ENCODE peak calls at places on chromosomes 2 and 18, in six cellular contexts. M is nephron progenitor cell; H is AG10803; D is ovary; Z is activated CD8-positive, alpha-beta T cell treated with anti-CD3 and anti-CD28 coated beads for 36 hours; J is pancreas. Q is an unnamed sample.

GRCh38 chr18:46705521-46705920 is 48.5 kb upstream of the LOXHD1 start:
- DNase-seq in H (no peak), D (no peak), J (no peak), M (peak), Z (no peak), Q (no peak)

GRCh38 chr18:60347526-60348045 is 25.0 kb downstream of the MC4R start:
- DNase-seq in M (no peak), D (no peak), Z (no peak), H (no peak), J (no peak), Q (no peak)

GRCh38 chr2:239693330-239693729 is 292.5 kb upstream of the HDAC4 start:
- DNase-seq in H (no peak), J (no peak), D (no peak), M (no peak), Z (no peak), Q (peak)

GRCh38 chr18:32195881-32196815 is 6.3 kb downstream of the MEP1B start:
- DNase-seq in D (no peak), J (no peak), H (no peak), Z (no peak), M (no peak), Q (no peak)

GRCh38 chr2:160033732-160034392 is 28.6 kb downstream of the PLA2R1 start:
- DNase-seq in J (no peak), Z (no peak), H (peak), D (no peak), M (no peak), Q (no peak)

GRCh38 chr2:112194480-112194879 is 56.3 kb downstream of the FBLN7 start:
- DNase-seq in D (no peak), Z (no peak), H (no peak), J (no peak), M (no peak), Q (no peak)

GRCh38 chr2:196233033-196233807 is 61.8 kb upstream of the STK17B start:
- DNase-seq in Z (no peak), J (peak), H (peak), M (no peak), D (no peak), Q (no peak)

GRCh38 chr2:232321156-232321816 is 57.3 kb upstream of the ALPP start:
- DNase-seq in M (no peak), Z (peak), J (no peak), H (no peak), D (no peak), Q (no peak)

GRCh38 chr2:228064796-228065315 is 116.6 kb downstream of the SPHKAP start:
- DNase-seq in D (no peak), M (no peak), Z (no peak), H (no peak), J (no peak), Q (no peak)

GRCh38 chr18:10072659-10073309 is 159.0 kb downstream of the VAPA start:
- DNase-seq in H (peak), J (no peak), D (no peak), Z (no peak), M (no peak), Q (no peak)

GRCh38 chr18:9091066-9091476 is 11.4 kb upstream of the NDUFV2 start:
- DNase-seq in J (no peak), M (no peak), Z (peak), H (no peak), D (no peak), Q (no peak)

GRCh38 chr2:26838121-26838906 is 9.6 kb upstream of the DPYSL5 start:
- DNase-seq in M (no peak), H (peak), D (no peak), J (no peak), Z (no peak), Q (no peak)

GRCh38 chr2:235191933-235192332 is 240.1 kb downstream of the SH3BP4 start:
- DNase-seq in Z (no peak), D (peak), J (no peak), H (peak), M (no peak), Q (no peak)

GRCh38 chr2:200259577-200259957 is 46.9 kb upstream of the SPATS2L start:
- DNase-seq in H (no peak), D (no peak), M (no peak), J (no peak), Z (no peak), Q (no peak)

GRCh38 chr18:80023173-80023572 is 11.1 kb upstream of the RBFA start:
- DNase-seq in M (no peak), J (no peak), D (no peak), Z (peak), H (no peak), Q (no peak)

GRCh38 chr2:197517150-197517549 is 1.3 kb downstream of the MOB4 start:
- DNase-seq in Z (no peak), H (no peak), J (no peak), M (no peak), D (no peak), Q (no peak)

GRCh38 chr2:5703166-5703565 is 11.0 kb downstream of the SOX11 start:
- DNase-seq in D (no peak), M (no peak), Z (no peak), H (no peak), J (no peak), Q (no peak)

GRCh38 chr2:74328074-74328473 is 15.1 kb downstream of the SLC4A5 start:
- DNase-seq in D (no peak), Z (no peak), M (peak), J (no peak), H (no peak), Q (no peak)

GRCh38 chr2:233563663-233564430 is 2.7 kb downstream of the USP40 start:
- DNase-seq in D (no peak), H (no peak), M (no peak), J (no peak), Z (no peak), Q (no peak)

GRCh38 chr2:1491751-1492150 is 78.5 kb downstream of the TPO start:
- DNase-seq in H (no peak), D (no peak), J (no peak), Z (no peak), M (no peak), Q (no peak)

GRCh38 chr18:55407191-55407590 is 180.8 kb downstream of the TCF4 start:
- DNase-seq in D (no peak), J (no peak), M (no peak), Z (no peak), H (no peak), Q (no peak)

GRCh38 chr2:13536941-13537340 is 820.2 kb downstream of the TRIB2 start:
- DNase-seq in J (no peak), D (no peak), Z (no peak), H (no peak), M (no peak), Q (no peak)

GRCh38 chr18:58615150-58616132 is 13.4 kb downstream of the ALPK2 start:
- DNase-seq in D (no peak), Z (peak), J (no peak), H (no peak), M (no peak), Q (no peak)

GRCh38 chr2:40658917-40659316 is 207.0 kb upstream of the SLC8A1 start:
- DNase-seq in D (no peak), J (no peak), H (peak), Z (no peak), M (peak), Q (no peak)

GRCh38 chr18:9147440-9148238 is 11.1 kb downstream of the ANKRD12 start:
- DNase-seq in M (peak), Z (peak), H (peak), D (no peak), J (peak), Q (no peak)

GRCh38 chr2:128664499-128664971 is 345.9 kb upstream of the HS6ST1 start:
- DNase-seq in J (no peak), M (no peak), H (no peak), Z (no peak), D (no peak), Q (no peak)

Q was measured in aorta.